ENCODE peak calls at places on chromosomes 6 and 20, in five cellular contexts. One of them, this sample, is unnamed.

GRCh38 chr6:75818061-75818855 is 69.2 kb downstream of the MYO6 start:
- DNase-seq in MM.1S: no peak
- DNase-seq in mucosa of descending colon: no peak
- DNase-seq in fibroblast of mammary gland: peak; percentile 33
- DNase-seq in mammary epithelial cell: peak; percentile 57
- DNase-seq in this sample: peak; percentile 57

GRCh38 chr6:138109042-138109997 is 2.1 kb upstream of the PERP start:
- DNase-seq in MM.1S: peak; percentile 73
- DNase-seq in mammary epithelial cell: peak; percentile 76
- DNase-seq in fibroblast of mammary gland: peak; percentile 74
- DNase-seq in mucosa of descending colon: no peak
- DNase-seq in this sample: peak; percentile 90

GRCh38 chr6:73610444-73611275 is 43.1 kb downstream of the SLC17A5 start:
- DNase-seq in fibroblast of mammary gland: peak; percentile 53
- DNase-seq in mammary epithelial cell: peak; percentile 33
- DNase-seq in MM.1S: peak; percentile 44
- DNase-seq in mucosa of descending colon: no peak
- DNase-seq in this sample: peak; percentile 56

GRCh38 chr6:154537486-154537885 is 27.0 kb upstream of the CNKSR3 start:
- DNase-seq in fibroblast of mammary gland: no peak
- DNase-seq in mucosa of descending colon: no peak
- DNase-seq in mammary epithelial cell: no peak
- DNase-seq in MM.1S: no peak
- DNase-seq in this sample: no peak

GRCh38 chr20:62378215-62378614 is 8.7 kb upstream of the RPS21 start:
- DNase-seq in MM.1S: no peak
- DNase-seq in mucosa of descending colon: no peak
- DNase-seq in fibroblast of mammary gland: no peak
- DNase-seq in mammary epithelial cell: peak; percentile 94
- DNase-seq in this sample: peak; percentile 99

GRCh38 chr6:165663283-165663735 is 268 bp upstream of the PDE10A start:
- DNase-seq in fibroblast of mammary gland: peak; percentile 31
- DNase-seq in mucosa of descending colon: no peak
- DNase-seq in MM.1S: no peak
- DNase-seq in mammary epithelial cell: peak; percentile 12
- DNase-seq in this sample: peak; percentile 17

GRCh38 chr6:110357696-110358535 is at the start of gene METTL24:
- DNase-seq in mammary epithelial cell: no peak
- DNase-seq in mucosa of descending colon: peak; percentile 51
- DNase-seq in fibroblast of mammary gland: no peak
- DNase-seq in MM.1S: no peak
- DNase-seq in this sample: no peak

GRCh38 chr6:136784910-136785746 is 7.1 kb downstream of the MAP3K5 start:
- DNase-seq in MM.1S: no peak
- DNase-seq in fibroblast of mammary gland: no peak
- DNase-seq in mammary epithelial cell: no peak
- DNase-seq in mucosa of descending colon: peak; percentile 85
- DNase-seq in this sample: peak; percentile 38

GRCh38 chr6:33620584-33621395 is at the start of gene ITPR3:
- DNase-seq in MM.1S: peak; percentile 87
- DNase-seq in mammary epithelial cell: peak; percentile 83
- DNase-seq in fibroblast of mammary gland: peak; percentile 71
- DNase-seq in mucosa of descending colon: peak; percentile 88
- DNase-seq in this sample: peak; percentile 86

GRCh38 chr6:26172496-26172958 is 85.3 kb downstream of the HFE start:
- DNase-seq in mammary epithelial cell: peak; percentile 46
- DNase-seq in fibroblast of mammary gland: peak; percentile 40
- DNase-seq in MM.1S: peak; percentile 43
- DNase-seq in mucosa of descending colon: no peak
- DNase-seq in this sample: no peak

GRCh38 chr20:47727170-47727880 is 58.0 kb downstream of the SULF2 start:
- DNase-seq in mammary epithelial cell: no peak
- DNase-seq in mucosa of descending colon: peak; percentile 85
- DNase-seq in fibroblast of mammary gland: no peak
- DNase-seq in MM.1S: peak; percentile 54
- DNase-seq in this sample: no peak

GRCh38 chr6:134822920-134823430 is 126.9 kb downstream of the ALDH8A1 start:
- DNase-seq in mammary epithelial cell: peak; percentile 72
- DNase-seq in mucosa of descending colon: no peak
- DNase-seq in MM.1S: peak; percentile 79
- DNase-seq in fibroblast of mammary gland: peak; percentile 93
- DNase-seq in this sample: peak; percentile 83

GRCh38 chr6:15246217-15247211 is 645 bp downstream of the JARID2 start:
- DNase-seq in MM.1S: peak; percentile 48
- DNase-seq in mammary epithelial cell: peak; percentile 8
- DNase-seq in mucosa of descending colon: no peak
- DNase-seq in fibroblast of mammary gland: no peak
- DNase-seq in this sample: no peak

GRCh38 chr20:19913927-19914614 is 103.1 kb upstream of the NAA20 start:
- DNase-seq in MM.1S: no peak
- DNase-seq in mammary epithelial cell: peak; percentile 97
- DNase-seq in fibroblast of mammary gland: peak; percentile 66
- DNase-seq in mucosa of descending colon: no peak
- DNase-seq in this sample: peak; percentile 98

GRCh38 chr6:21033575-21034026 is 499.3 kb downstream of the CDKAL1 start:
- DNase-seq in MM.1S: no peak
- DNase-seq in mucosa of descending colon: no peak
- DNase-seq in mammary epithelial cell: peak; percentile 83
- DNase-seq in fibroblast of mammary gland: peak; percentile 87
- DNase-seq in this sample: peak; percentile 90

GRCh38 chr6:91669154-91669903 is 1082.5 kb upstream of the MAP3K7 start:
- DNase-seq in mammary epithelial cell: no peak
- DNase-seq in fibroblast of mammary gland: no peak
- DNase-seq in mucosa of descending colon: no peak
- DNase-seq in MM.1S: no peak
- DNase-seq in this sample: no peak

GRCh38 chr6:152225231-152225934 is 411.8 kb downstream of the SYNE1 start:
- DNase-seq in fibroblast of mammary gland: peak; percentile 36
- DNase-seq in MM.1S: no peak
- DNase-seq in mucosa of descending colon: no peak
- DNase-seq in mammary epithelial cell: no peak
- DNase-seq in this sample: no peak

GRCh38 chr6:162713926-162714759 is 13.4 kb downstream of the PRKN start:
- DNase-seq in MM.1S: no peak
- DNase-seq in mucosa of descending colon: no peak
- DNase-seq in mammary epithelial cell: no peak
- DNase-seq in fibroblast of mammary gland: no peak
- DNase-seq in this sample: no peak

GRCh38 chr20:23228912-23229311 is 121.7 kb upstream of the NXT1 start:
- DNase-seq in fibroblast of mammary gland: peak; percentile 96
- DNase-seq in mucosa of descending colon: no peak
- DNase-seq in mammary epithelial cell: peak; percentile 28
- DNase-seq in MM.1S: no peak
- DNase-seq in this sample: no peak

GRCh38 chr6:32668226-32668747 is 1.8 kb upstream of the HLA-DQB1 start:
- DNase-seq in mucosa of descending colon: no peak
- DNase-seq in fibroblast of mammary gland: peak; percentile 6
- DNase-seq in MM.1S: peak; percentile 8
- DNase-seq in mammary epithelial cell: peak; percentile 93
- DNase-seq in this sample: peak; percentile 84

GRCh38 chr6:46265373-46265772 is 94.6 kb upstream of the ENPP5 start:
- DNase-seq in MM.1S: no peak
- DNase-seq in fibroblast of mammary gland: peak; percentile 13
- DNase-seq in mucosa of descending colon: no peak
- DNase-seq in mammary epithelial cell: no peak
- DNase-seq in this sample: no peak

GRCh38 chr6:125858427-125859320 is 67.9 kb downstream of the NCOA7 start:
- DNase-seq in MM.1S: peak; percentile 39
- DNase-seq in mammary epithelial cell: peak; percentile 73
- DNase-seq in fibroblast of mammary gland: peak; percentile 74
- DNase-seq in mucosa of descending colon: no peak
- DNase-seq in this sample: peak; percentile 81

GRCh38 chr6:41721396-41721795 is 14.0 kb downstream of the TFEB start:
- DNase-seq in MM.1S: no peak
- DNase-seq in mucosa of descending colon: no peak
- DNase-seq in mammary epithelial cell: no peak
- DNase-seq in fibroblast of mammary gland: no peak
- DNase-seq in this sample: no peak

GRCh38 chr6:113103618-113104390 is 753.3 kb upstream of the MARCKS start:
- DNase-seq in mammary epithelial cell: peak; percentile 13
- DNase-seq in mucosa of descending colon: no peak
- DNase-seq in fibroblast of mammary gland: peak; percentile 87
- DNase-seq in MM.1S: no peak
- DNase-seq in this sample: peak; percentile 11

GRCh38 chr6:13332349-13332706 is 4.0 kb upstream of the TBC1D7 start:
- DNase-seq in mucosa of descending colon: no peak
- DNase-seq in MM.1S: no peak
- DNase-seq in fibroblast of mammary gland: no peak
- DNase-seq in mammary epithelial cell: no peak
- DNase-seq in this sample: no peak

GRCh38 chr6:6736753-6737654 is 148.5 kb downstream of the LY86 start:
- DNase-seq in MM.1S: no peak
- DNase-seq in mammary epithelial cell: no peak
- DNase-seq in fibroblast of mammary gland: peak; percentile 73
- DNase-seq in mucosa of descending colon: peak; percentile 67
- DNase-seq in this sample: no peak

GRCh38 chr6:46961248-46961647 is 39.5 kb upstream of the ADGRF5 start:
- DNase-seq in fibroblast of mammary gland: no peak
- DNase-seq in mucosa of descending colon: no peak
- DNase-seq in MM.1S: no peak
- DNase-seq in mammary epithelial cell: no peak
- DNase-seq in this sample: no peak

GRCh38 chr6:166786704-166787293 is 159.7 kb upstream of the RPS6KA2 start:
- DNase-seq in MM.1S: peak; percentile 48
- DNase-seq in mucosa of descending colon: no peak
- DNase-seq in mammary epithelial cell: peak; percentile 38
- DNase-seq in fibroblast of mammary gland: peak; percentile 76
- DNase-seq in this sample: peak; percentile 71

GRCh38 chr20:22619806-22620205 is 35.4 kb upstream of the FOXA2 start:
- DNase-seq in mucosa of descending colon: no peak
- DNase-seq in MM.1S: no peak
- DNase-seq in fibroblast of mammary gland: no peak
- DNase-seq in mammary epithelial cell: no peak
- DNase-seq in this sample: no peak

DNA sequence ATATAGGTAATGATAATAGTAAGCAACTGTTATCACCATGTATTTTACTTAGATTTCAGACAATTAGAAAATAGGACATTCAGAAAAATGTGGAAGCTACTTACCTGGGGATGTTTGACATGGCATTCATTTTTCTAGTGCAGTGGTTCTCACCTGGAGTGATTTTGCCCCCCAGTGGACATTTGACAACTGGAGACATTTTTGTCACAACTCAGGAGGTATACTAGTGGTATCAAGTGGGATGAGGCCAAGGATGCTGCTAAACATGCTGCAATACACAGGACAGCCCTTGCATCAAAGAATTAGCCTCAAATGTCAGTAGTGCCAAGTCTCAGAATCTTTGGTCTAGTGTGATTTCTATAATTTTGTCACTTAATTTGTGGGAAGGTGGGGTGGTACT is 36.1 kb downstream of the NUS1 start:
- DNase-seq in mammary epithelial cell: peak; percentile 2
- DNase-seq in MM.1S: no peak
- DNase-seq in mucosa of descending colon: no peak
- DNase-seq in fibroblast of mammary gland: no peak
- DNase-seq in this sample: peak; percentile 27
- TF ChIP-seq CTCF in mammary epithelial cell: no peak
- TF ChIP-seq CTCF in MM.1S: peak; percentile 21
- TF ChIP-seq CTCF in mucosa of descending colon: no peak
- TF ChIP-seq CTCF in fibroblast of mammary gland: peak; percentile 1
- TF ChIP-seq CTCF in this sample: no peak

GRCh38 chr6:99591673-99592364 is 14.8 kb upstream of the PRDM13 start:
- DNase-seq in MM.1S: no peak
- DNase-seq in mucosa of descending colon: no peak
- DNase-seq in fibroblast of mammary gland: no peak
- DNase-seq in mammary epithelial cell: no peak
- DNase-seq in this sample: no peak
- H3K4me3 ChIP-seq in MM.1S: no peak overlapping the region
- H3K4me3 ChIP-seq in mucosa of descending colon: no peak overlapping the region
- H3K4me3 ChIP-seq in fibroblast of mammary gland: no peak overlapping the region
- H3K4me3 ChIP-seq in mammary epithelial cell: no peak overlapping the region
- H3K4me3 ChIP-seq in this sample: no peak overlapping the region

DNA sequence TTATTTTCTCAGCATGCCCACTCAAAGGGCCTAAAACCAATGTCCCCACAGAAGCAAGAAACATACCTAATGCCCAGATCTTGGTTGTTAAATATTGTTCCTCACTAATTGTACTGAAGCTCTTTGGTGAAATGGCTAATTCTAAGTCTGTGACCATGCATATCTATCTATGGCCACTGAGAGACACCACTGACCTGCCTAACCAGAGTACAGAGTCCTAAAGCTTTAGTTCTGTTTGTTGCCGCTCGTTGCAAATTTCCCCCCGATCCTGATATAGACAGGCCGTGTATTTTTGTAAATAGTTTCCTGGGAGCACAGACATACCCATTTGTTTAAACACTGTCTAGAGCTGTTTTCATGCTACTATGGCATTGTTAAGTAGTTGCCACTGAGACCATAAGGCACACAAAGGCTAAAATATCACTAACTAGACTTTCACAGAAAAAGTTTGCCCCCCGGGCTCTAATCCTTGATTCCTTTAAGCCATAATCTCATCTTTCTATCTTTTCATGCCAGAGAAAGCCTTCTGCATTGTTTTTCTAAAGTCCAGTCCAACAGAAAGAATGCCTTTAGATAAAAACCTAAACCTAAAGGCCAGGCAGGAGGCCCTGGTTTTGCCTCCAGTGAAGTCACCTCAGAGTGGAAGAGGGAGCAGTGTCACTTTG is 48.7 kb downstream of the DNAAF9 start:
- DNase-seq in mucosa of descending colon: no peak
- DNase-seq in MM.1S: no peak
- DNase-seq in mammary epithelial cell: no peak
- DNase-seq in fibroblast of mammary gland: no peak
- DNase-seq in this sample: no peak
- TF ChIP-seq CTCF in mucosa of descending colon: no peak
- TF ChIP-seq CTCF in MM.1S: no peak
- TF ChIP-seq CTCF in mammary epithelial cell: no peak
- TF ChIP-seq CTCF in fibroblast of mammary gland: no peak
- TF ChIP-seq CTCF in this sample: no peak

GRCh38 chr6:29490552-29490951 is 2.8 kb upstream of the MAS1L start:
- DNase-seq in mucosa of descending colon: no peak
- DNase-seq in MM.1S: no peak
- DNase-seq in fibroblast of mammary gland: no peak
- DNase-seq in mammary epithelial cell: no peak
- DNase-seq in this sample: no peak

GRCh38 chr6:29494131-29494530 is 6.4 kb upstream of the MAS1L start:
- DNase-seq in mucosa of descending colon: no peak
- DNase-seq in fibroblast of mammary gland: no peak
- DNase-seq in mammary epithelial cell: no peak
- DNase-seq in MM.1S: no peak
- DNase-seq in this sample: no peak

GRCh38 chr6:29491574-29491973 is 3.8 kb upstream of the MAS1L start:
- DNase-seq in MM.1S: no peak
- DNase-seq in fibroblast of mammary gland: no peak
- DNase-seq in mammary epithelial cell: no peak
- DNase-seq in mucosa of descending colon: no peak
- DNase-seq in this sample: no peak

GRCh38 chr6:29490055-29490454 is 2.3 kb upstream of the MAS1L start:
- DNase-seq in MM.1S: no peak
- DNase-seq in mucosa of descending colon: no peak
- DNase-seq in mammary epithelial cell: no peak
- DNase-seq in fibroblast of mammary gland: no peak
- DNase-seq in this sample: no peak

DNA sequence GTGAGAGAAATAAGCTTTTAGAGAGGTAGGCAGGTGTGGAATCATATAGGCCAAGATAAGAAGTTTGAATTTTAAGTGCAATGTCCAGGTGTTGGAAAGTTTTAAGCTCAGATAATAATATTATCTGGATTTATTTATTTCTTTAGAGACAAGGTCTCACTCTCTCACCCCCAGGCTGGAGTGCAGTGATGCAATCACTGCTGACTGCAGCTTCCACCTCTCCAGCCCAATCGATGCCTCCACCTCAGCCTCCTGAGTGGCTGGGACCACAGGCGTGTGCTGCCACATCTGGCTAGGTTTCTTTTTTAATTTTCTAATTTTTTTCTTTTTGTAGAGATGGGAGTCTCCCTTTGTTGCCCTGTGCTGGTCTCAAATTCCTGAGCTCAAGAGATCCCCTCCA is 5.5 kb upstream of the MAS1L start:
- DNase-seq in mammary epithelial cell: no peak
- DNase-seq in MM.1S: no peak
- DNase-seq in mucosa of descending colon: no peak
- DNase-seq in fibroblast of mammary gland: no peak
- DNase-seq in this sample: no peak
- H3K4me3 ChIP-seq in mammary epithelial cell: no peak overlapping the region
- H3K4me3 ChIP-seq in MM.1S: no peak overlapping the region
- H3K4me3 ChIP-seq in mucosa of descending colon: no peak overlapping the region
- H3K4me3 ChIP-seq in fibroblast of mammary gland: no peak overlapping the region
- H3K4me3 ChIP-seq in this sample: no peak overlapping the region